ENCODE peak calls at places on chromosomes 7 and 10, in six cellular contexts. L is Peyer's patch, C is colonic mucosa, H is tibial nerve, J is thoracic aorta, N is suprapubic skin. T is an unnamed sample.

GRCh38 chr10:100780324-100780723 is 34.9 kb downstream of the PAX2 start:
- DNase-seq in C (no peak), H (no peak), N (no peak), L (no peak), J (no peak), T (no peak)

GRCh38 chr7:149196151-149196704 is 882 bp downstream of the ZNF282 start:
- DNase-seq in J (no peak), L (no peak), H (no peak), C (peak), N (no peak), T (no peak)

GRCh38 chr10:61791216-61791615 is 110.3 kb upstream of the ARID5B start:
- DNase-seq in J (no peak), H (no peak), N (no peak), C (no peak), L (no peak), T (no peak)

GRCh38 chr10:16146993-16147392 is 286.7 kb upstream of the MINDY3 start:
- DNase-seq in C (no peak), L (no peak), N (no peak), H (no peak), J (no peak), T (no peak)

GRCh38 chr7:131329176-131329570 is 1.5 kb downstream of the MKLN1 start:
- DNase-seq in J (no peak), L (peak), C (no peak), N (no peak), H (peak), T (no peak)

GRCh38 chr10:63819753-63820347 is 298.6 kb downstream of the REEP3 start:
- DNase-seq in J (peak), C (peak), H (peak), L (peak), N (no peak), T (peak)

GRCh38 chr10:110522365-110522988 is 24.8 kb downstream of the DUSP5 start:
- DNase-seq in N (no peak), J (no peak), L (peak), H (no peak), C (no peak), T (no peak)

GRCh38 chr7:45456105-45456504 is 118.1 kb upstream of the ADCY1 start:
- DNase-seq in J (no peak), H (no peak), L (no peak), N (no peak), C (no peak), T (no peak)

GRCh38 chr10:131577786-131578471 is 266.4 kb upstream of the TCERG1L start:
- DNase-seq in H (no peak), C (peak), J (no peak), N (peak), L (peak), T (no peak)

GRCh38 chr10:122476034-122476695 is 14.8 kb downstream of the HTRA1 start:
- DNase-seq in L (no peak), H (no peak), C (no peak), J (no peak), N (no peak), T (no peak)

GRCh38 chr7:150897502-150898474 is 45.5 kb downstream of the AOC1 start:
- DNase-seq in J (no peak), L (peak), C (no peak), N (no peak), H (no peak), T (no peak)

GRCh38 chr7:105060923-105061322 is 46.9 kb downstream of the KMT2E start:
- DNase-seq in N (no peak), C (no peak), H (no peak), L (no peak), J (no peak), T (no peak)

GRCh38 chr7:2934984-2935740 is 91.1 kb upstream of the GNA12 start:
- DNase-seq in J (no peak), H (no peak), L (peak), N (no peak), C (no peak), T (no peak)

GRCh38 chr7:2936301-2936700 is 92.2 kb upstream of the GNA12 start:
- DNase-seq in C (no peak), J (no peak), H (no peak), L (peak), N (no peak), T (peak)

GRCh38 chr7:2936891-2937580 is 92.9 kb upstream of the GNA12 start:
- DNase-seq in H (no peak), N (no peak), C (no peak), J (no peak), L (peak), T (no peak)

GRCh38 chr7:2932761-2933251 is 88.7 kb upstream of the GNA12 start:
- DNase-seq in N (no peak), J (no peak), H (no peak), C (no peak), L (no peak), T (no peak)

GRCh38 chr7:2934211-2934731 is 90.2 kb upstream of the GNA12 start:
- DNase-seq in N (no peak), J (no peak), H (no peak), C (no peak), L (peak), T (no peak)
- TF ChIP-seq CTCF in N (no peak), J (no peak), H (no peak), C (no peak), L (no peak), T (no peak)

GRCh38 chr10:43403911-43404674 is 4.9 kb downstream of the HNRNPF start:
- DNase-seq in C (no peak), N (no peak), H (no peak), L (peak), J (no peak), T (no peak)

GRCh38 chr10:43401627-43402026 is 7.4 kb downstream of the HNRNPF start:
- DNase-seq in L (peak), N (no peak), C (no peak), J (no peak), H (no peak), T (no peak)

GRCh38 chr10:43399911-43400310 is 9.1 kb downstream of the HNRNPF start:
- DNase-seq in J (no peak), C (no peak), N (no peak), H (no peak), L (no peak), T (no peak)

GRCh38 chr10:43402880-43403452 is 6.0 kb downstream of the HNRNPF start:
- DNase-seq in H (no peak), L (peak), C (peak), N (no peak), J (no peak), T (no peak)

GRCh38 chr10:43402176-43402575 is 6.8 kb downstream of the HNRNPF start:
- DNase-seq in L (no peak), H (no peak), J (no peak), N (no peak), C (no peak), T (no peak)
- H3K4me3 ChIP-seq in L (no peak), H (no peak), J (no peak), N (no peak), C (no peak), T (no peak)

DNA sequence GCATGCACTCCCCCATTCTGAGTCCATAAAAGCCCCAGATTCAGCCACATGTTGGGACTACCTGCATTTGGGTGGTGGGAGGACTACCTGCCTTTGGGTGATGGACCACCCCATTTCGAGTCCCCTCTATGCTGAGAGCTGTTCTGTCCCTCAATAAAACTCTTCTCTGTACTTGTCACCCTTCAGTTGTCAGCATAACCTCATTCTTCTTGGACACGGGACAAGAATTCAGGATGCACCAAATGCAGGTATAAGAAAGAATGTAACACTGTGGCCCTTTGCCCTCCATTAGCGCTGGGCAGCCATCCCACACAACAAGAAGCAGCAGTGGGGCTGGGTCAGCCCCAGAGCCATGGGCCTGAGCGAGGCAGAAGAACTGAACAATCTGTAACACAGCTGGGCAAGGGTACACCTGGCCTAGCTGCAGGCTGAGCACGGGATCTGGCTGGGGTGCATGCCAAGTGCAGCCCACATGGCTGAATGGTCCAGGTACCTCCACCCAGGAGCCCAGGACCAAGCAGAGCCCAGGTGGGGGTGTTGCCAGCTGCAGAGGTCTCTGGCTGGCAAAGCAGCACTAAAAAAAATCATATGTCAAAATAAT is 1344.3 kb upstream of the LRRTM3 start:
- DNase-seq in L (no peak), H (no peak), N (no peak), C (no peak), J (no peak), T (no peak)
- TF ChIP-seq CTCF in L (no peak), H (no peak), N (no peak), C (no peak), J (no peak), T (no peak)

GRCh38 chr10:28812384-28813372 is 135.4 kb downstream of the BAMBI start:
- DNase-seq in C (peak), H (no peak), L (no peak), N (no peak), J (no peak), T (no peak)

GRCh38 chr10:28823501-28824075 is 146.3 kb downstream of the BAMBI start:
- DNase-seq in C (no peak), J (no peak), L (no peak), H (no peak), N (no peak), T (no peak)

GRCh38 chr10:28822719-28823464 is 145.6 kb downstream of the BAMBI start:
- DNase-seq in H (no peak), C (peak), L (no peak), N (no peak), J (no peak), T (no peak)

GRCh38 chr10:28815681-28816080 is 138.4 kb downstream of the BAMBI start:
- DNase-seq in C (peak), N (no peak), H (no peak), J (no peak), L (no peak), T (no peak)

DNA sequence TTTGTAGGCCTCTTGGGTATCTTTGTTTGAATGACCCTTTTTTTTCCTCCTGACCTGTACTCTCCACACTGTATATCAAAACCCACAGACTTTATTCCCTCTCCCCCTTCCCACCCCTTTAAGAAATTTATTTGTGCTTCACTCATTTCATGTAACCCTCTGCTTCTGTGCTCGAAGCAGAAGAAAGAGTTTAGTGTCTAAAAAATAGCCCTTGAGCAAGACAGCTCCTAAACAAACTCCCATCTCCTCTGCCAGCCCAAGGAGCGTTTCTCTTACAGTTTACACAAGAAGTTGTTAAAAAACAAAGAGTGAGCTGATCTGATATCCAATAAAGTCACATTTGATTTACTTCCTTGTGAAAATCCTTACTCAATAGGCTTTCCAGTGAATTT is 141.3 kb downstream of the BAMBI start:
- DNase-seq in C (no peak), L (no peak), J (no peak), N (no peak), H (no peak), T (no peak)
- H3K4me3 ChIP-seq in C (no peak), L (no peak), J (no peak), N (no peak), H (no peak), T (no peak)

GRCh38 chr7:83469491-83469890 is 179.4 kb downstream of the SEMA3E start:
- DNase-seq in N (no peak), H (no peak), C (no peak), J (no peak), L (no peak), T (no peak)

GRCh38 chr7:83466956-83467355 is 182.0 kb downstream of the SEMA3E start:
- DNase-seq in C (no peak), J (no peak), L (no peak), N (no peak), H (no peak), T (no peak)

GRCh38 chr7:83467493-83467892 is 181.4 kb downstream of the SEMA3E start:
- DNase-seq in L (no peak), C (no peak), J (no peak), H (no peak), N (no peak), T (no peak)

GRCh38 chr7:83469076-83469475 is 179.9 kb downstream of the SEMA3E start:
- DNase-seq in J (no peak), L (no peak), N (no peak), H (no peak), C (no peak), T (no peak)

GRCh38 chr7:83468251-83468739 is 180.6 kb downstream of the SEMA3E start:
- DNase-seq in J (peak), L (peak), N (no peak), C (peak), H (peak), T (peak)
- TF ChIP-seq CTCF in J (no peak), L (no peak), N (no peak), C (no peak), H (no peak), T (no peak)

GRCh38 chr7:102175423-102176170 is 111.1 kb upstream of the SH2B2 start:
- DNase-seq in C (no peak), H (no peak), L (no peak), J (no peak), N (no peak), T (no peak)

GRCh38 chr7:102173669-102174068 is 113.0 kb upstream of the SH2B2 start:
- DNase-seq in N (no peak), J (no peak), H (no peak), L (no peak), C (no peak), T (no peak)

GRCh38 chr7:102169651-102170416 is 116.8 kb upstream of the SH2B2 start:
- DNase-seq in L (no peak), N (no peak), C (no peak), H (no peak), J (no peak), T (no peak)

GRCh38 chr7:102167254-102167653 is 119.4 kb upstream of the SH2B2 start:
- DNase-seq in J (no peak), L (no peak), C (no peak), H (no peak), N (no peak), T (no peak)

DNA sequence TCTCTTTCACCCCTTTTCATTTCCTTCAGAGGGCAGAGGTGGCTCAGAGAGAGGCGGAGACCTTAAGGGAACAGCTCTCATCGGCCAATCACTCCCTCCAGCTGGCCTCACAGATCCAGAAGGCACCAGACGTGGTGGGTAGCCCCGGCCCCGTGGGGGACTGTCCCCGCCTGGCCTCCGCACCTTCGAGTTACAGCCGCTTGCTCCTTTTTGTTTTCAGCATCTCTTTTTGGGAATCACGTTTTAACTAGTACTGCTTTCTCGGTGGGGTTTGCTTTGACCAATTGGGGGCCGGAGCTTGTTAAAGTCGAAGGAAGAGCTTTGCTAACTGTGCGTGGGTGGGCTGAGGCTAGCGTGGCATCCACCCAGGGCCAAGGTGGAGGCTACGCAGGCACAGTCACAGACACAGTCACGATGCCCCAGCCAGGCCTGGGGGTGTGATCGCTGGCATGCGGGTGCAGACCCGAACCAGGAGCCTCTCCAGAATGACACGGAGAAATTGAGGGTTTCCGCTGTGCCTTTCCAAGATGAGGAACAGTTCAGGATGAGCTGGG is 116.2 kb upstream of the SH2B2 start:
- DNase-seq in L (no peak), N (no peak), J (no peak), H (no peak), C (no peak), T (no peak)
- H3K4me3 ChIP-seq in L (no peak), N (no peak), J (peak), H (peak), C (no peak), T (peak)

GRCh38 chr10:5449823-5450222 is 37.5 kb downstream of the NET1 start:
- DNase-seq in J (no peak), C (no peak), H (no peak), N (no peak), L (no peak), T (no peak)
- TF ChIP-seq CTCF in J (no peak), C (no peak), H (peak), N (peak), L (peak), T (no peak)

GRCh38 chr7:40133561-40134427 is 628 bp downstream of the MPLKIP start:
- DNase-seq in C (no peak), H (no peak), L (no peak), N (no peak), J (no peak), T (no peak)

GRCh38 chr7:40138973-40139372 is 4.2 kb downstream of the SUGCT start:
- DNase-seq in H (no peak), L (no peak), C (no peak), J (no peak), N (no peak), T (no peak)

GRCh38 chr7:40137563-40137962 is 2.8 kb downstream of the SUGCT start:
- DNase-seq in H (no peak), C (no peak), N (no peak), L (no peak), J (no peak), T (no peak)

GRCh38 chr7:40134428-40135423 is at the start of the genes MPLKIP and SUGCT:
- DNase-seq in N (peak), J (peak), C (peak), H (peak), L (peak), T (peak)
- H3K4me3 ChIP-seq in N (peak), J (peak), C (peak), H (peak), L (peak), T (peak)

GRCh38 chr10:44990302-44990655 is 10.4 kb upstream of the ZNF22 start:
- DNase-seq in L (no peak), H (no peak), J (no peak), C (no peak), N (no peak), T (no peak)
- TF ChIP-seq CTCF in L (no peak), H (no peak), J (no peak), C (no peak), N (no peak), T (peak)

T was measured in heart left ventricle.